ENCODE peak calls at places on chromosomes 12 and 14, in five cellular contexts. Z is aorta, G is OCI-LY7, H is hepatic stellate cell, N is uterus. K is an unnamed sample.

GRCh38 chr12:115609356-115609755 is 668.1 kb downstream of the MED13L start:
- DNase-seq in Z (no peak), H (no peak), N (no peak), G (no peak), K (no peak)

GRCh38 chr12:131528144-131528543 is 182.7 kb upstream of the SFSWAP start:
- DNase-seq in Z (no peak), G (no peak), N (no peak), H (no peak), K (no peak)

GRCh38 chr12:10562306-10562933 is 51.0 kb downstream of the MAGOHB start:
- DNase-seq in H (no peak), N (no peak), G (peak; percentile 76), Z (no peak), K (no peak)

GRCh38 chr12:127729381-127729780 is 537.6 kb upstream of the TMEM132C start:
- DNase-seq in N (no peak), H (no peak), Z (no peak), G (no peak), K (no peak)

GRCh38 chr12:112239020-112239419 is 113.7 kb downstream of the TRAFD1 start:
- DNase-seq in G (no peak), Z (no peak), N (no peak), H (no peak), K (no peak)

GRCh38 chr12:115998119-115998633 is 279.3 kb downstream of the MED13L start:
- DNase-seq in Z (no peak), N (no peak), G (peak; percentile 50), H (peak; percentile 23), K (no peak)

GRCh38 chr12:24562761-24563392 is 386.0 kb downstream of the BCAT1 start:
- DNase-seq in G (no peak), Z (peak; percentile 84), H (peak; percentile 45), N (peak; percentile 51), K (no peak)

GRCh38 chr12:71438670-71439361 is 782 bp upstream of the LGR5 start:
- DNase-seq in G (no peak), N (no peak), Z (no peak), H (no peak), K (no peak)

GRCh38 chr12:7322599-7322998 is 18.7 kb downstream of the ACSM4 start:
- DNase-seq in N (no peak), Z (no peak), G (no peak), H (no peak), K (no peak)

GRCh38 chr12:56581418-56582145 is 48.5 kb downstream of the BAZ2A start:
- DNase-seq in G (no peak), Z (no peak), N (no peak), H (no peak), K (no peak)

GRCh38 chr14:28382460-28383220 is 383.9 kb upstream of the FOXG1 start:
- DNase-seq in H (no peak), G (no peak), N (no peak), Z (no peak), K (no peak)

GRCh38 chr14:87196436-87196835 is 796.5 kb downstream of the GALC start:
- DNase-seq in N (no peak), G (no peak), H (no peak), Z (no peak), K (no peak)

K was measured in ureter.